ENCODE peak calls at places on chromosomes 1 and 21, in six cellular contexts. K is endodermal cell, Y is psoas muscle, P is right atrium auricular region, O is GM23338, F is lung. B is an unnamed sample.
A peak's percentile ranks its signal among the peaks of the same experiment; 100 is the strongest.

GRCh38 chr1:112998592-112999235 is 42.7 kb upstream of the SLC16A1 start:
- DNase-seq in K (no peak), Y (peak; percentile 51), P (peak; percentile 73), O (no peak), F (no peak), B (no peak)

GRCh38 chr1:182101415-182102041 is 40.0 kb upstream of the ZNF648 start:
- DNase-seq in K (peak; percentile 97), Y (no peak), P (no peak), O (peak; percentile 94), F (no peak), B (no peak)

GRCh38 chr1:109206324-109206723 is 7.4 kb upstream of the SARS1 start:
- DNase-seq in K (no peak), Y (no peak), P (no peak), O (no peak), F (no peak), B (no peak)

GRCh38 chr1:169576241-169576933 is 9.9 kb downstream of the F5 start:
- DNase-seq in K (no peak), Y (no peak), P (no peak), O (peak; percentile 7), F (no peak), B (no peak)

GRCh38 chr1:36087233-36088123 is 1.2 kb upstream of the ADPRS start:
- DNase-seq in K (peak; percentile 58), Y (no peak), P (peak; percentile 54), O (no peak), F (no peak), B (no peak)

GRCh38 chr1:119453021-119453420 is 38.1 kb downstream of the HSD3B2 start:
- DNase-seq in K (peak; percentile 17), Y (peak; percentile 23), P (no peak), O (no peak), F (no peak), B (no peak)

GRCh38 chr1:161869291-161869690 is 103.2 kb downstream of the ATF6 start:
- DNase-seq in K (no peak), Y (no peak), P (no peak), O (no peak), F (no peak), B (no peak)

GRCh38 chr1:158115126-158115525 is 65.6 kb upstream of the CD1D start:
- DNase-seq in K (peak; percentile 11), Y (no peak), P (no peak), O (no peak), F (no peak), B (no peak)

GRCh38 chr1:180188103-180188506 is 33.4 kb downstream of the QSOX1 start:
- DNase-seq in K (peak; percentile 92), Y (no peak), P (no peak), O (peak; percentile 84), F (no peak), B (no peak)

GRCh38 chr1:60655799-60656355 is 426.5 kb upstream of the NFIA start:
- DNase-seq in K (no peak), Y (no peak), P (no peak), O (no peak), F (no peak), B (no peak)

GRCh38 chr1:116808476-116809180 is 54.4 kb downstream of the CD2 start:
- DNase-seq in K (no peak), Y (no peak), P (no peak), O (no peak), F (no peak), B (no peak)

GRCh38 chr1:10941891-10942541 is 70.4 kb upstream of the TARDBP start:
- DNase-seq in K (peak; percentile 93), Y (peak; percentile 65), P (no peak), O (peak; percentile 83), F (no peak), B (no peak)

GRCh38 chr1:20574686-20575543 is 14.0 kb upstream of the CDA start:
- DNase-seq in K (peak; percentile 99), Y (peak; percentile 91), P (peak; percentile 90), O (peak; percentile 95), F (peak; percentile 71), B (no peak)

GRCh38 chr1:230992100-230992774 is 13.3 kb downstream of the ARV1 start:
- DNase-seq in K (no peak), Y (no peak), P (no peak), O (no peak), F (peak; percentile 37), B (no peak)

GRCh38 chr1:203152158-203153034 is 23.2 kb downstream of the MYBPH start:
- DNase-seq in K (peak; percentile 91), Y (no peak), P (no peak), O (no peak), F (no peak), B (no peak)

GRCh38 chr1:86616871-86617270 is 70.0 kb downstream of the CLCA4 start:
- DNase-seq in K (no peak), Y (no peak), P (no peak), O (peak; percentile 5), F (no peak), B (no peak)

GRCh38 chr21:30268608-30269197 is 14.0 kb downstream of the KRTAP24-1 start:
- DNase-seq in K (peak; percentile 69), Y (no peak), P (no peak), O (peak; percentile 83), F (no peak), B (no peak)

GRCh38 chr1:187203257-187203656 is 374.5 kb downstream of the PLA2G4A start:
- DNase-seq in K (no peak), Y (no peak), P (no peak), O (no peak), F (no peak), B (no peak)

GRCh38 chr1:110348771-110349170 is 9.6 kb downstream of the RBM15 start:
- DNase-seq in K (no peak), Y (no peak), P (no peak), O (no peak), F (no peak), B (no peak)

GRCh38 chr1:161198877-161199431 is at the start of gene ADAMTS4:
- DNase-seq in K (peak; percentile 83), Y (peak; percentile 58), P (peak; percentile 93), O (peak; percentile 63), F (peak; percentile 53), B (no peak)

GRCh38 chr1:104291156-104291555 is 541.5 kb downstream of the AMY1C start:
- DNase-seq in K (no peak), Y (no peak), P (no peak), O (peak; percentile 6), F (no peak), B (no peak)
- H3K4me1 ChIP-seq in K (no peaks in the 10 kb centered on the region), Y (no peaks in the 10 kb centered on the region), P (no peaks in the 10 kb centered on the region), O (peaks cover 8% of the 10 kb centered on the region), F (no peaks in the 10 kb centered on the region), B (no peaks in the 10 kb centered on the region)

GRCh38 chr1:201719812-201720521 is 109.0 kb upstream of the IPO9 start:
- DNase-seq in K (peak; percentile 79), Y (peak; percentile 65), P (peak; percentile 92), O (no peak), F (no peak), B (peak; percentile 95)
- H3K4me1 ChIP-seq in K (peaks cover 18% of the 10 kb centered on the region), Y (peaks cover 57% of the 10 kb centered on the region), P (no peaks in the 10 kb centered on the region), O (peaks cover 2% of the 10 kb centered on the region), F (peaks cover 31% of the 10 kb centered on the region), B (peaks cover 86% of the 10 kb centered on the region)

GRCh38 chr1:62110198-62110817 is 84.3 kb upstream of the L1TD1 start:
- DNase-seq in K (no peak), Y (no peak), P (no peak), O (peak; percentile 15), F (no peak), B (no peak)
- H3K4me1 ChIP-seq in K (no peaks in the 10 kb centered on the region), Y (peaks cover 15% of the 10 kb centered on the region), P (no peaks in the 10 kb centered on the region), O (no peaks in the 10 kb centered on the region), F (no peaks in the 10 kb centered on the region), B (no peaks in the 10 kb centered on the region)

DNA sequence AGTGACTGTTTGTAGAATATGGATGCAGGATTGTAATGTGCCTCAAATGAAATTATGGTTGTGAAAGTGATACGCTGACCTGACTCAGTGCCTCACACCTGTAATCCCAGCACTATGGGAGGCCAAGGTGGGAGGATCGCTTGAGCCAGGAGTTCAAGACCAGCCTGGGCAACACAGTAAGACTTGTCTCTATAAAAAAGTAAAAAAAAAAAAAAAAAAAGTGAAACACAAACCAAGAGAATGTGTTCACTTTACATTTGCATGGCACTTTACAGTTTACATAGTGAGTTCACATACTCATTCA is 2.0 kb downstream of the CAPN2 start:
- DNase-seq in K (no peak), Y (no peak), P (no peak), O (no peak), F (no peak), B (no peak)
- H3K4me1 ChIP-seq in K (peaks cover 21% of the 10 kb centered on the region), Y (peaks cover 35% of the 10 kb centered on the region), P (no peaks in the 10 kb centered on the region), O (peaks cover 31% of the 10 kb centered on the region), F (peaks cover 18% of the 10 kb centered on the region), B (peaks cover 64% of the 10 kb centered on the region)

GRCh38 chr1:75615664-75616435 is 4.9 kb upstream of the SLC44A5 start:
- DNase-seq in K (peak; percentile 78), Y (peak; percentile 25), P (no peak), O (peak; percentile 55), F (peak; percentile 27), B (no peak)
- H3K4me1 ChIP-seq in K (no peaks in the 10 kb centered on the region), Y (peaks cover 6% of the 10 kb centered on the region), P (no peaks in the 10 kb centered on the region), O (peaks cover 9% of the 10 kb centered on the region), F (peaks cover 9% of the 10 kb centered on the region), B (peaks cover 17% of the 10 kb centered on the region)